ENCODE peak calls at places on chromosomes 7 and 10, in nine cellular contexts. One of them, this sample, is unnamed.

GRCh38 chr7:135322571-135323340 is 89.1 kb downstream of the STRA8 start:
- DNase-seq in GM19239: no peak
- DNase-seq in psoas muscle: no peak
- DNase-seq in A549: no peak
- DNase-seq in astrocyte of the spinal cord: no peak
- DNase-seq in cardiac fibroblast: no peak
- DNase-seq in retinal pigment epithelial cell: no peak
- DNase-seq in stimulated activated CD8-positive, alpha-beta memory T cell treated with anti-CD3 and anti-CD28 coated beads, Interleukin-7, amount 100 ng/mL, for 48 hours: no peak
- DNase-seq in NCI-H1930: no peak
- DNase-seq in this sample: no peak

GRCh38 chr10:24097771-24098207 is 111.1 kb upstream of the KIAA1217 start:
- DNase-seq in GM19239: no peak
- DNase-seq in psoas muscle: no peak
- DNase-seq in A549: no peak
- DNase-seq in astrocyte of the spinal cord: peak; percentile 6
- DNase-seq in cardiac fibroblast: no peak
- DNase-seq in retinal pigment epithelial cell: no peak
- DNase-seq in stimulated activated CD8-positive, alpha-beta memory T cell treated with anti-CD3 and anti-CD28 coated beads, Interleukin-7, amount 100 ng/mL, for 48 hours: no peak
- DNase-seq in NCI-H1930: no peak
- DNase-seq in this sample: no peak

GRCh38 chr7:4817178-4817905 is 41.9 kb downstream of the AP5Z1 start:
- DNase-seq in GM19239: no peak
- DNase-seq in psoas muscle: peak; percentile 38
- DNase-seq in A549: no peak
- DNase-seq in astrocyte of the spinal cord: no peak
- DNase-seq in cardiac fibroblast: no peak
- DNase-seq in retinal pigment epithelial cell: no peak
- DNase-seq in stimulated activated CD8-positive, alpha-beta memory T cell treated with anti-CD3 and anti-CD28 coated beads, Interleukin-7, amount 100 ng/mL, for 48 hours: no peak
- DNase-seq in NCI-H1930: no peak
- DNase-seq in this sample: no peak

GRCh38 chr7:122199171-122199570 is 55.1 kb upstream of the AASS start:
- DNase-seq in GM19239: no peak
- DNase-seq in psoas muscle: no peak
- DNase-seq in A549: no peak
- DNase-seq in astrocyte of the spinal cord: no peak
- DNase-seq in cardiac fibroblast: peak; percentile 17
- DNase-seq in retinal pigment epithelial cell: no peak
- DNase-seq in stimulated activated CD8-positive, alpha-beta memory T cell treated with anti-CD3 and anti-CD28 coated beads, Interleukin-7, amount 100 ng/mL, for 48 hours: no peak
- DNase-seq in NCI-H1930: no peak
- DNase-seq in this sample: no peak

GRCh38 chr10:69446650-69447151 is 4.6 kb upstream of the TSPAN15 start:
- DNase-seq in GM19239: no peak
- DNase-seq in psoas muscle: no peak
- DNase-seq in A549: peak; percentile 96
- DNase-seq in astrocyte of the spinal cord: peak; percentile 70
- DNase-seq in cardiac fibroblast: peak; percentile 70
- DNase-seq in retinal pigment epithelial cell: peak; percentile 62
- DNase-seq in stimulated activated CD8-positive, alpha-beta memory T cell treated with anti-CD3 and anti-CD28 coated beads, Interleukin-7, amount 100 ng/mL, for 48 hours: no peak
- DNase-seq in NCI-H1930: no peak
- DNase-seq in this sample: no peak

GRCh38 chr7:157357129-157358040 is 20.6 kb downstream of the DNAJB6 start:
- DNase-seq in GM19239: peak; percentile 52
- DNase-seq in psoas muscle: no peak
- DNase-seq in A549: no peak
- DNase-seq in astrocyte of the spinal cord: no peak
- DNase-seq in cardiac fibroblast: no peak
- DNase-seq in retinal pigment epithelial cell: no peak
- DNase-seq in stimulated activated CD8-positive, alpha-beta memory T cell treated with anti-CD3 and anti-CD28 coated beads, Interleukin-7, amount 100 ng/mL, for 48 hours: no peak
- DNase-seq in NCI-H1930: no peak
- DNase-seq in this sample: no peak

GRCh38 chr7:17239683-17240521 is 58.5 kb upstream of the AHR start:
- DNase-seq in GM19239: no peak
- DNase-seq in psoas muscle: no peak
- DNase-seq in A549: peak; percentile 63
- DNase-seq in astrocyte of the spinal cord: peak; percentile 56
- DNase-seq in cardiac fibroblast: peak; percentile 44
- DNase-seq in retinal pigment epithelial cell: peak; percentile 13
- DNase-seq in stimulated activated CD8-positive, alpha-beta memory T cell treated with anti-CD3 and anti-CD28 coated beads, Interleukin-7, amount 100 ng/mL, for 48 hours: no peak
- DNase-seq in NCI-H1930: no peak
- DNase-seq in this sample: no peak

GRCh38 chr7:70171369-70171768 is 573.1 kb downstream of the AUTS2 start:
- DNase-seq in GM19239: no peak
- DNase-seq in psoas muscle: no peak
- DNase-seq in A549: no peak
- DNase-seq in astrocyte of the spinal cord: no peak
- DNase-seq in cardiac fibroblast: no peak
- DNase-seq in retinal pigment epithelial cell: no peak
- DNase-seq in stimulated activated CD8-positive, alpha-beta memory T cell treated with anti-CD3 and anti-CD28 coated beads, Interleukin-7, amount 100 ng/mL, for 48 hours: no peak
- DNase-seq in NCI-H1930: no peak
- DNase-seq in this sample: no peak

GRCh38 chr10:124524991-124525653 is 63.5 kb downstream of the LHPP start:
- DNase-seq in GM19239: no peak
- DNase-seq in psoas muscle: peak; percentile 92
- DNase-seq in A549: no peak
- DNase-seq in astrocyte of the spinal cord: no peak
- DNase-seq in cardiac fibroblast: peak; percentile 60
- DNase-seq in retinal pigment epithelial cell: no peak
- DNase-seq in stimulated activated CD8-positive, alpha-beta memory T cell treated with anti-CD3 and anti-CD28 coated beads, Interleukin-7, amount 100 ng/mL, for 48 hours: no peak
- DNase-seq in NCI-H1930: no peak
- DNase-seq in this sample: no peak

GRCh38 chr7:68438016-68438415 is 1160.3 kb upstream of the AUTS2 start:
- DNase-seq in GM19239: no peak
- DNase-seq in psoas muscle: no peak
- DNase-seq in A549: peak; percentile 28
- DNase-seq in astrocyte of the spinal cord: no peak
- DNase-seq in cardiac fibroblast: no peak
- DNase-seq in retinal pigment epithelial cell: no peak
- DNase-seq in stimulated activated CD8-positive, alpha-beta memory T cell treated with anti-CD3 and anti-CD28 coated beads, Interleukin-7, amount 100 ng/mL, for 48 hours: no peak
- DNase-seq in NCI-H1930: no peak
- DNase-seq in this sample: no peak

GRCh38 chr10:49174926-49175500 is 13.2 kb downstream of the TMEM273 start:
- DNase-seq in GM19239: no peak
- DNase-seq in psoas muscle: no peak
- DNase-seq in A549: no peak
- DNase-seq in astrocyte of the spinal cord: no peak
- DNase-seq in cardiac fibroblast: no peak
- DNase-seq in retinal pigment epithelial cell: no peak
- DNase-seq in stimulated activated CD8-positive, alpha-beta memory T cell treated with anti-CD3 and anti-CD28 coated beads, Interleukin-7, amount 100 ng/mL, for 48 hours: no peak
- DNase-seq in NCI-H1930: no peak
- DNase-seq in this sample: no peak

GRCh38 chr7:22586101-22586805 is 86.3 kb upstream of the STEAP1B start:
- DNase-seq in GM19239: no peak
- DNase-seq in psoas muscle: no peak
- DNase-seq in A549: no peak
- DNase-seq in astrocyte of the spinal cord: no peak
- DNase-seq in cardiac fibroblast: peak; percentile 36
- DNase-seq in retinal pigment epithelial cell: no peak
- DNase-seq in stimulated activated CD8-positive, alpha-beta memory T cell treated with anti-CD3 and anti-CD28 coated beads, Interleukin-7, amount 100 ng/mL, for 48 hours: no peak
- DNase-seq in NCI-H1930: no peak
- DNase-seq in this sample: no peak

GRCh38 chr7:1944619-1945210 is 274.6 kb downstream of the ELFN1 start:
- DNase-seq in GM19239: no peak
- DNase-seq in psoas muscle: peak; percentile 48
- DNase-seq in A549: no peak
- DNase-seq in astrocyte of the spinal cord: no peak
- DNase-seq in cardiac fibroblast: no peak
- DNase-seq in retinal pigment epithelial cell: no peak
- DNase-seq in stimulated activated CD8-positive, alpha-beta memory T cell treated with anti-CD3 and anti-CD28 coated beads, Interleukin-7, amount 100 ng/mL, for 48 hours: no peak
- DNase-seq in NCI-H1930: no peak
- DNase-seq in this sample: no peak

GRCh38 chr7:141585592-141586510 is 34.6 kb downstream of the AGK start:
- DNase-seq in GM19239: no peak
- DNase-seq in psoas muscle: no peak
- DNase-seq in A549: peak; percentile 70
- DNase-seq in astrocyte of the spinal cord: peak; percentile 97
- DNase-seq in cardiac fibroblast: peak; percentile 79
- DNase-seq in retinal pigment epithelial cell: peak; percentile 41
- DNase-seq in stimulated activated CD8-positive, alpha-beta memory T cell treated with anti-CD3 and anti-CD28 coated beads, Interleukin-7, amount 100 ng/mL, for 48 hours: peak; percentile 69
- DNase-seq in NCI-H1930: no peak
- DNase-seq in this sample: no peak

GRCh38 chr7:41010967-41011366 is 691.9 kb downstream of the INHBA start:
- DNase-seq in GM19239: no peak
- DNase-seq in psoas muscle: no peak
- DNase-seq in A549: no peak
- DNase-seq in astrocyte of the spinal cord: no peak
- DNase-seq in cardiac fibroblast: peak; percentile 44
- DNase-seq in retinal pigment epithelial cell: no peak
- DNase-seq in stimulated activated CD8-positive, alpha-beta memory T cell treated with anti-CD3 and anti-CD28 coated beads, Interleukin-7, amount 100 ng/mL, for 48 hours: no peak
- DNase-seq in NCI-H1930: no peak
- DNase-seq in this sample: no peak

GRCh38 chr10:86611386-86611785 is 43.0 kb upstream of the OPN4 start:
- DNase-seq in GM19239: no peak
- DNase-seq in psoas muscle: no peak
- DNase-seq in A549: no peak
- DNase-seq in astrocyte of the spinal cord: no peak
- DNase-seq in cardiac fibroblast: no peak
- DNase-seq in retinal pigment epithelial cell: no peak
- DNase-seq in stimulated activated CD8-positive, alpha-beta memory T cell treated with anti-CD3 and anti-CD28 coated beads, Interleukin-7, amount 100 ng/mL, for 48 hours: no peak
- DNase-seq in NCI-H1930: no peak
- DNase-seq in this sample: no peak

GRCh38 chr10:115985696-115986095 is 287.3 kb downstream of the GFRA1 start:
- DNase-seq in GM19239: no peak
- DNase-seq in psoas muscle: no peak
- DNase-seq in A549: no peak
- DNase-seq in astrocyte of the spinal cord: peak; percentile 1
- DNase-seq in cardiac fibroblast: no peak
- DNase-seq in retinal pigment epithelial cell: no peak
- DNase-seq in stimulated activated CD8-positive, alpha-beta memory T cell treated with anti-CD3 and anti-CD28 coated beads, Interleukin-7, amount 100 ng/mL, for 48 hours: no peak
- DNase-seq in NCI-H1930: no peak
- DNase-seq in this sample: no peak

GRCh38 chr7:138755331-138755747 is 42.5 kb upstream of the TMEM213 start:
- DNase-seq in GM19239: no peak
- DNase-seq in psoas muscle: no peak
- DNase-seq in A549: no peak
- DNase-seq in astrocyte of the spinal cord: peak; percentile 15
- DNase-seq in cardiac fibroblast: peak; percentile 30
- DNase-seq in retinal pigment epithelial cell: no peak
- DNase-seq in stimulated activated CD8-positive, alpha-beta memory T cell treated with anti-CD3 and anti-CD28 coated beads, Interleukin-7, amount 100 ng/mL, for 48 hours: no peak
- DNase-seq in NCI-H1930: no peak
- DNase-seq in this sample: no peak

GRCh38 chr7:95609277-95609971 is 13.1 kb upstream of the PDK4 start:
- DNase-seq in GM19239: no peak
- DNase-seq in psoas muscle: no peak
- DNase-seq in A549: peak; percentile 41
- DNase-seq in astrocyte of the spinal cord: peak; percentile 67
- DNase-seq in cardiac fibroblast: peak; percentile 83
- DNase-seq in retinal pigment epithelial cell: no peak
- DNase-seq in stimulated activated CD8-positive, alpha-beta memory T cell treated with anti-CD3 and anti-CD28 coated beads, Interleukin-7, amount 100 ng/mL, for 48 hours: no peak
- DNase-seq in NCI-H1930: peak; percentile 46
- DNase-seq in this sample: peak; percentile 86

GRCh38 chr10:110818311-110819257 is 53.1 kb upstream of the PDCD4 start:
- DNase-seq in GM19239: no peak
- DNase-seq in psoas muscle: no peak
- DNase-seq in A549: no peak
- DNase-seq in astrocyte of the spinal cord: no peak
- DNase-seq in cardiac fibroblast: no peak
- DNase-seq in retinal pigment epithelial cell: no peak
- DNase-seq in stimulated activated CD8-positive, alpha-beta memory T cell treated with anti-CD3 and anti-CD28 coated beads, Interleukin-7, amount 100 ng/mL, for 48 hours: no peak
- DNase-seq in NCI-H1930: no peak
- DNase-seq in this sample: no peak

GRCh38 chr7:129989466-129989865 is 36.7 kb upstream of the UBE2H start:
- DNase-seq in GM19239: no peak
- DNase-seq in psoas muscle: no peak
- DNase-seq in A549: no peak
- DNase-seq in astrocyte of the spinal cord: no peak
- DNase-seq in cardiac fibroblast: no peak
- DNase-seq in retinal pigment epithelial cell: no peak
- DNase-seq in stimulated activated CD8-positive, alpha-beta memory T cell treated with anti-CD3 and anti-CD28 coated beads, Interleukin-7, amount 100 ng/mL, for 48 hours: peak; percentile 58
- DNase-seq in NCI-H1930: no peak
- DNase-seq in this sample: no peak